ENCODE peak calls at places on chromosome 1, in ten cellular contexts. R, I, M, D, P, N, A, E, W and T are unnamed samples.

GRCh38 chr1:205111354-205111753 is 10.4 kb downstream of the RBBP5 start:
- ATAC-seq in R (no peak), I (no peak), M (no peak), D (no peak), P (no peak), N (no peak), A (no peak), E (no peak), W (no peak), T (no peak)

GRCh38 chr1:160868141-160868540 is 5.5 kb upstream of the CD244 start:
- ATAC-seq in R (peak), I (no peak), M (no peak), D (no peak), P (no peak), N (no peak), A (no peak), E (no peak), W (no peak), T (no peak)

GRCh38 chr1:93579891-93580290 is 101.7 kb downstream of the BCAR3 start:
- ATAC-seq in R (peak), I (no peak), M (peak), D (no peak), P (peak), N (no peak), A (peak), E (no peak), W (no peak), T (peak)

GRCh38 chr1:44031051-44031899 is at the start of gene SLC6A9:
- ATAC-seq in R (peak), I (peak), M (peak), D (peak), P (peak), N (peak), A (peak), E (peak), W (peak), T (peak)

GRCh38 chr1:30613188-30613587 is 110.2 kb downstream of the MATN1 start:
- ATAC-seq in R (no peak), I (no peak), M (no peak), D (no peak), P (no peak), N (no peak), A (no peak), E (no peak), W (no peak), T (no peak)

GRCh38 chr1:212286437-212287131 is 1.4 kb downstream of the PPP2R5A start:
- ATAC-seq in R (no peak), I (no peak), M (no peak), D (no peak), P (no peak), N (no peak), A (no peak), E (no peak), W (no peak), T (no peak)

GRCh38 chr1:9629445-9630201 is 21.9 kb upstream of the PIK3CD start:
- ATAC-seq in R (peak), I (peak), M (peak), D (peak), P (peak), N (peak), A (peak), E (no peak), W (peak), T (peak)

GRCh38 chr1:19759740-19760089 is 40.0 kb downstream of the TMCO4 start:
- ATAC-seq in R (no peak), I (no peak), M (no peak), D (no peak), P (no peak), N (no peak), A (no peak), E (no peak), W (no peak), T (no peak)

GRCh38 chr1:159008744-159009188 is 941 bp upstream of the IFI16 start:
- ATAC-seq in R (peak), I (peak), M (no peak), D (peak), P (no peak), N (peak), A (peak), E (no peak), W (peak), T (peak)

GRCh38 chr1:228837817-228838716 is 102.8 kb downstream of the RHOU start:
- ATAC-seq in R (peak), I (no peak), M (peak), D (no peak), P (peak), N (no peak), A (peak), E (peak), W (no peak), T (peak)

GRCh38 chr1:56268519-56268918 is 310.8 kb downstream of the PLPP3 start:
- ATAC-seq in R (no peak), I (no peak), M (no peak), D (no peak), P (no peak), N (no peak), A (no peak), E (no peak), W (no peak), T (no peak)

GRCh38 chr1:101728029-101728428 is 268.7 kb downstream of the OLFM3 start:
- ATAC-seq in R (no peak), I (no peak), M (no peak), D (no peak), P (no peak), N (no peak), A (no peak), E (no peak), W (no peak), T (no peak)

GRCh38 chr1:204520834-204521709 is 4.9 kb downstream of the MDM4 start:
- ATAC-seq in R (no peak), I (peak), M (peak), D (peak), P (peak), N (peak), A (no peak), E (no peak), W (peak), T (no peak)

GRCh38 chr1:184210048-184210447 is 158.5 kb downstream of the TSEN15 start:
- ATAC-seq in R (peak), I (no peak), M (peak), D (no peak), P (peak), N (no peak), A (peak), E (no peak), W (no peak), T (no peak)

GRCh38 chr1:45328680-45329079 is 2.0 kb downstream of the HPDL start:
- ATAC-seq in R (no peak), I (no peak), M (no peak), D (no peak), P (no peak), N (no peak), A (no peak), E (no peak), W (no peak), T (no peak)

GRCh38 chr1:221878134-221878533 is 136.2 kb upstream of the DUSP10 start:
- ATAC-seq in R (no peak), I (no peak), M (no peak), D (peak), P (no peak), N (peak), A (no peak), E (no peak), W (peak), T (no peak)

GRCh38 chr1:104468282-104468681 is 718.6 kb downstream of the AMY1C start:
- ATAC-seq in R (no peak), I (no peak), M (no peak), D (no peak), P (no peak), N (no peak), A (no peak), E (no peak), W (no peak), T (no peak)

GRCh38 chr1:102941364-102941947 is 166.9 kb downstream of the COL11A1 start:
- ATAC-seq in R (no peak), I (no peak), M (no peak), D (no peak), P (no peak), N (no peak), A (no peak), E (peak), W (no peak), T (no peak)

GRCh38 chr1:112061852-112062451 is 72.5 kb upstream of the KCND3 start:
- ATAC-seq in R (no peak), I (no peak), M (no peak), D (peak), P (no peak), N (peak), A (no peak), E (no peak), W (no peak), T (peak)

GRCh38 chr1:174166530-174167328 is 7.4 kb downstream of the RABGAP1L start:
- ATAC-seq in R (peak), I (no peak), M (peak), D (peak), P (peak), N (no peak), A (peak), E (no peak), W (no peak), T (no peak)

GRCh38 chr1:51313961-51314777 is 16.2 kb downstream of the TTC39A start:
- ATAC-seq in R (peak), I (no peak), M (no peak), D (peak), P (no peak), N (no peak), A (peak), E (peak), W (no peak), T (peak)

GRCh38 chr1:101438359-101438758 is 201.5 kb downstream of the S1PR1 start:
- ATAC-seq in R (no peak), I (no peak), M (peak), D (no peak), P (peak), N (no peak), A (no peak), E (no peak), W (no peak), T (no peak)

GRCh38 chr1:99891997-99892396 is 41.8 kb downstream of the AGL start:
- ATAC-seq in R (no peak), I (no peak), M (no peak), D (no peak), P (no peak), N (no peak), A (no peak), E (no peak), W (no peak), T (no peak)

GRCh38 chr1:12255918-12256317 is 26.1 kb downstream of the VPS13D start:
- ATAC-seq in R (no peak), I (no peak), M (no peak), D (no peak), P (no peak), N (no peak), A (no peak), E (no peak), W (no peak), T (no peak)

GRCh38 chr1:196607940-196608339 is 300 bp downstream of the KCNT2 start:
- ATAC-seq in R (peak), I (no peak), M (no peak), D (no peak), P (peak), N (no peak), A (peak), E (peak), W (no peak), T (no peak)

GRCh38 chr1:9751971-9752370 is 71.8 kb downstream of the CLSTN1 start:
- ATAC-seq in R (no peak), I (no peak), M (no peak), D (no peak), P (no peak), N (no peak), A (no peak), E (no peak), W (no peak), T (no peak)

GRCh38 chr1:109517337-109517736 is 7.8 kb upstream of the AMIGO1 start:
- ATAC-seq in R (no peak), I (no peak), M (no peak), D (no peak), P (no peak), N (no peak), A (no peak), E (no peak), W (no peak), T (no peak)

GRCh38 chr1:230771773-230772354 is 24.7 kb downstream of the CAPN9 start:
- ATAC-seq in R (peak), I (no peak), M (no peak), D (no peak), P (peak), N (no peak), A (no peak), E (no peak), W (no peak), T (peak)

GRCh38 chr1:189606795-189607476 is 870.7 kb downstream of the BRINP3 start:
- ATAC-seq in R (no peak), I (no peak), M (no peak), D (no peak), P (no peak), N (no peak), A (no peak), E (no peak), W (no peak), T (no peak)

GRCh38 chr1:56477164-56478111 is 101.9 kb downstream of the PLPP3 start:
- ATAC-seq in R (peak), I (no peak), M (peak), D (no peak), P (peak), N (no peak), A (peak), E (peak), W (no peak), T (peak)

GRCh38 chr1:45004281-45004920 is 6.7 kb downstream of the HECTD3 start:
- ATAC-seq in R (no peak), I (no peak), M (no peak), D (no peak), P (no peak), N (no peak), A (no peak), E (no peak), W (no peak), T (no peak)

GRCh38 chr1:41540886-41541591 is 56.6 kb upstream of the EDN2 start:
- ATAC-seq in R (peak), I (no peak), M (no peak), D (peak), P (no peak), N (no peak), A (peak), E (no peak), W (no peak), T (no peak)

GRCh38 chr1:116956378-116956777 is 45.2 kb upstream of the CD101 start:
- ATAC-seq in R (no peak), I (no peak), M (no peak), D (no peak), P (no peak), N (no peak), A (no peak), E (no peak), W (no peak), T (no peak)

GRCh38 chr1:44757420-44757819 is 17.8 kb downstream of the KIF2C start:
- ATAC-seq in R (no peak), I (no peak), M (no peak), D (no peak), P (no peak), N (no peak), A (no peak), E (no peak), W (no peak), T (no peak)

GRCh38 chr1:109472779-109473178 is 6.4 kb downstream of the SYPL2 start:
- ATAC-seq in R (no peak), I (no peak), M (no peak), D (no peak), P (peak), N (no peak), A (no peak), E (no peak), W (no peak), T (no peak)

GRCh38 chr1:243751506-243751905 is 98.5 kb downstream of the AKT3 start:
- ATAC-seq in R (no peak), I (no peak), M (no peak), D (no peak), P (no peak), N (no peak), A (no peak), E (no peak), W (no peak), T (no peak)

GRCh38 chr1:169860187-169860586 is 33.5 kb downstream of the SCYL3 start:
- ATAC-seq in R (no peak), I (no peak), M (no peak), D (no peak), P (no peak), N (no peak), A (no peak), E (no peak), W (no peak), T (no peak)

GRCh38 chr1:55128418-55128817 is 86.7 kb downstream of the USP24 start:
- ATAC-seq in R (no peak), I (no peak), M (no peak), D (no peak), P (no peak), N (peak), A (peak), E (no peak), W (no peak), T (no peak)

GRCh38 chr1:236844499-236845271 is 49.6 kb downstream of the MTR start:
- ATAC-seq in R (peak), I (no peak), M (peak), D (no peak), P (peak), N (no peak), A (no peak), E (no peak), W (no peak), T (no peak)